ENCODE peak calls at places on chromosomes 5 and 9, in seven cellular contexts. One of them, this sample, is unnamed.
A peak's percentile ranks its signal among the peaks of the same experiment; 100 is the strongest.

GRCh38 chr5:138064526-138064925 is 19.3 kb upstream of the WNT8A start:
- DNase-seq in PC-3: no peak
- DNase-seq in esophagus squamous epithelium: no peak
- DNase-seq in A549: no peak
- DNase-seq in body of pancreas: no peak
- DNase-seq in hepatocyte: no peak
- DNase-seq in dorsolateral prefrontal cortex: no peak
- DNase-seq in this sample: no peak

GRCh38 chr9:137387034-137387890 is 35.7 kb downstream of the EXD3 start:
- DNase-seq in PC-3: no peak
- DNase-seq in esophagus squamous epithelium: no peak
- DNase-seq in A549: no peak
- DNase-seq in body of pancreas: no peak
- DNase-seq in hepatocyte: no peak
- DNase-seq in dorsolateral prefrontal cortex: no peak
- DNase-seq in this sample: no peak

GRCh38 chr5:96049398-96050272 is 88.0 kb upstream of the ELL2 start:
- DNase-seq in PC-3: no peak
- DNase-seq in esophagus squamous epithelium: no peak
- DNase-seq in A549: peak; percentile 27
- DNase-seq in body of pancreas: no peak
- DNase-seq in hepatocyte: no peak
- DNase-seq in dorsolateral prefrontal cortex: no peak
- DNase-seq in this sample: no peak

GRCh38 chr5:156394642-156395393 is 67.9 kb downstream of the SGCD start:
- DNase-seq in PC-3: no peak
- DNase-seq in esophagus squamous epithelium: no peak
- DNase-seq in A549: no peak
- DNase-seq in body of pancreas: no peak
- DNase-seq in hepatocyte: no peak
- DNase-seq in dorsolateral prefrontal cortex: no peak
- DNase-seq in this sample: no peak

GRCh38 chr9:35229066-35229778 is 67.4 kb downstream of the UNC13B start:
- DNase-seq in PC-3: peak; percentile 47
- DNase-seq in esophagus squamous epithelium: no peak
- DNase-seq in A549: no peak
- DNase-seq in body of pancreas: no peak
- DNase-seq in hepatocyte: peak; percentile 22
- DNase-seq in dorsolateral prefrontal cortex: no peak
- DNase-seq in this sample: peak; percentile 70

GRCh38 chr5:50791813-50792212 is 125.4 kb downstream of the PARP8 start:
- DNase-seq in PC-3: no peak
- DNase-seq in esophagus squamous epithelium: no peak
- DNase-seq in A549: no peak
- DNase-seq in body of pancreas: no peak
- DNase-seq in hepatocyte: no peak
- DNase-seq in dorsolateral prefrontal cortex: no peak
- DNase-seq in this sample: no peak

GRCh38 chr9:37880916-37881479 is 22.9 kb downstream of the SLC25A51 start:
- DNase-seq in PC-3: no peak
- DNase-seq in esophagus squamous epithelium: no peak
- DNase-seq in A549: no peak
- DNase-seq in body of pancreas: no peak
- DNase-seq in hepatocyte: no peak
- DNase-seq in dorsolateral prefrontal cortex: no peak
- DNase-seq in this sample: no peak

GRCh38 chr5:59560553-59560952 is 333.0 kb downstream of the PDE4D start:
- DNase-seq in PC-3: no peak
- DNase-seq in esophagus squamous epithelium: no peak
- DNase-seq in A549: no peak
- DNase-seq in body of pancreas: no peak
- DNase-seq in hepatocyte: no peak
- DNase-seq in dorsolateral prefrontal cortex: no peak
- DNase-seq in this sample: no peak

GRCh38 chr5:53944981-53945380 is 365.4 kb downstream of the ARL15 start:
- DNase-seq in PC-3: no peak
- DNase-seq in esophagus squamous epithelium: no peak
- DNase-seq in A549: peak; percentile 23
- DNase-seq in body of pancreas: no peak
- DNase-seq in hepatocyte: peak; percentile 37
- DNase-seq in dorsolateral prefrontal cortex: no peak
- DNase-seq in this sample: no peak

GRCh38 chr9:79984429-79985067 is 412.8 kb downstream of the TLE4 start:
- DNase-seq in PC-3: no peak
- DNase-seq in esophagus squamous epithelium: no peak
- DNase-seq in A549: no peak
- DNase-seq in body of pancreas: no peak
- DNase-seq in hepatocyte: no peak
- DNase-seq in dorsolateral prefrontal cortex: no peak
- DNase-seq in this sample: no peak

GRCh38 chr9:19154135-19154612 is 26.9 kb upstream of the PLIN2 start:
- DNase-seq in PC-3: no peak
- DNase-seq in esophagus squamous epithelium: no peak
- DNase-seq in A549: peak; percentile 29
- DNase-seq in body of pancreas: peak; percentile 85
- DNase-seq in hepatocyte: peak; percentile 90
- DNase-seq in dorsolateral prefrontal cortex: no peak
- DNase-seq in this sample: no peak

GRCh38 chr9:136765041-136765440 is 723 bp upstream of the LCN15 start:
- DNase-seq in PC-3: no peak
- DNase-seq in esophagus squamous epithelium: no peak
- DNase-seq in A549: no peak
- DNase-seq in body of pancreas: no peak
- DNase-seq in hepatocyte: no peak
- DNase-seq in dorsolateral prefrontal cortex: no peak
- DNase-seq in this sample: no peak

GRCh38 chr5:178230879-178231735 is 1.5 kb downstream of the PHYKPL start:
- DNase-seq in PC-3: no peak
- DNase-seq in esophagus squamous epithelium: no peak
- DNase-seq in A549: no peak
- DNase-seq in body of pancreas: peak; percentile 29
- DNase-seq in hepatocyte: peak; percentile 31
- DNase-seq in dorsolateral prefrontal cortex: peak; percentile 48
- DNase-seq in this sample: peak; percentile 79

GRCh38 chr9:12781334-12781733 is 6.5 kb downstream of the LURAP1L start:
- DNase-seq in PC-3: no peak
- DNase-seq in esophagus squamous epithelium: no peak
- DNase-seq in A549: no peak
- DNase-seq in body of pancreas: no peak
- DNase-seq in hepatocyte: no peak
- DNase-seq in dorsolateral prefrontal cortex: no peak
- DNase-seq in this sample: no peak

GRCh38 chr5:99258819-99259218 is 330.0 kb upstream of the CHD1 start:
- DNase-seq in PC-3: no peak
- DNase-seq in esophagus squamous epithelium: no peak
- DNase-seq in A549: no peak
- DNase-seq in body of pancreas: no peak
- DNase-seq in hepatocyte: no peak
- DNase-seq in dorsolateral prefrontal cortex: no peak
- DNase-seq in this sample: no peak

GRCh38 chr5:59893061-59893435 is 478 bp downstream of the PDE4D start:
- DNase-seq in PC-3: no peak
- DNase-seq in esophagus squamous epithelium: no peak
- DNase-seq in A549: no peak
- DNase-seq in body of pancreas: no peak
- DNase-seq in hepatocyte: no peak
- DNase-seq in dorsolateral prefrontal cortex: no peak
- DNase-seq in this sample: no peak

GRCh38 chr9:84668204-84669007 is 1.1 kb upstream of the NTRK2 start:
- DNase-seq in PC-3: peak; percentile 33
- DNase-seq in esophagus squamous epithelium: no peak
- DNase-seq in A549: peak; percentile 72
- DNase-seq in body of pancreas: peak; percentile 72
- DNase-seq in hepatocyte: peak; percentile 88
- DNase-seq in dorsolateral prefrontal cortex: peak; percentile 86
- DNase-seq in this sample: peak; percentile 18

GRCh38 chr5:167657016-167657415 is 634.4 kb upstream of the WWC1 start:
- DNase-seq in PC-3: peak; percentile 21
- DNase-seq in esophagus squamous epithelium: no peak
- DNase-seq in A549: no peak
- DNase-seq in body of pancreas: no peak
- DNase-seq in hepatocyte: no peak
- DNase-seq in dorsolateral prefrontal cortex: no peak
- DNase-seq in this sample: no peak

GRCh38 chr5:139745121-139745799 is 50.3 kb upstream of the PSD2 start:
- DNase-seq in PC-3: peak; percentile 39
- DNase-seq in esophagus squamous epithelium: no peak
- DNase-seq in A549: peak; percentile 75
- DNase-seq in body of pancreas: peak; percentile 34
- DNase-seq in hepatocyte: peak; percentile 83
- DNase-seq in dorsolateral prefrontal cortex: peak; percentile 67
- DNase-seq in this sample: no peak

GRCh38 chr5:7849531-7850240 is 1.2 kb downstream of the CFAP90 start:
- DNase-seq in PC-3: no peak
- DNase-seq in esophagus squamous epithelium: no peak
- DNase-seq in A549: peak; percentile 16
- DNase-seq in body of pancreas: peak; percentile 14
- DNase-seq in hepatocyte: peak; percentile 57
- DNase-seq in dorsolateral prefrontal cortex: no peak
- DNase-seq in this sample: no peak

GRCh38 chr5:33271606-33272005 is 169.2 kb upstream of the TARS1 start:
- DNase-seq in PC-3: no peak
- DNase-seq in esophagus squamous epithelium: no peak
- DNase-seq in A549: no peak
- DNase-seq in body of pancreas: no peak
- DNase-seq in hepatocyte: no peak
- DNase-seq in dorsolateral prefrontal cortex: no peak
- DNase-seq in this sample: no peak
- H3K4me3 ChIP-seq in PC-3: no peak overlapping the region
- H3K4me3 ChIP-seq in esophagus squamous epithelium: no peak overlapping the region
- H3K4me3 ChIP-seq in A549: no peak overlapping the region
- H3K4me3 ChIP-seq in body of pancreas: no peak overlapping the region
- H3K4me3 ChIP-seq in hepatocyte: no peak overlapping the region
- H3K4me3 ChIP-seq in dorsolateral prefrontal cortex: no peak overlapping the region
- H3K4me3 ChIP-seq in this sample: no peak overlapping the region

GRCh38 chr5:152990217-152990616 is 500.3 kb upstream of the GRIA1 start:
- DNase-seq in PC-3: no peak
- DNase-seq in esophagus squamous epithelium: no peak
- DNase-seq in A549: no peak
- DNase-seq in body of pancreas: no peak
- DNase-seq in hepatocyte: no peak
- DNase-seq in dorsolateral prefrontal cortex: no peak
- DNase-seq in this sample: no peak
- TF ChIP-seq CTCF in PC-3: no peak
- TF ChIP-seq CTCF in esophagus squamous epithelium: no peak
- TF ChIP-seq CTCF in A549: no peak
- TF ChIP-seq CTCF in body of pancreas: no peak
- TF ChIP-seq CTCF in hepatocyte: no peak
- TF ChIP-seq CTCF in dorsolateral prefrontal cortex: no peak
- TF ChIP-seq CTCF in this sample: no peak

GRCh38 chr9:127776919-127777280 is 1.6 kb downstream of the SH2D3C start:
- DNase-seq in PC-3: no peak
- DNase-seq in esophagus squamous epithelium: no peak
- DNase-seq in A549: no peak
- DNase-seq in body of pancreas: no peak
- DNase-seq in hepatocyte: no peak
- DNase-seq in dorsolateral prefrontal cortex: no peak
- DNase-seq in this sample: no peak
- H3K4me3 ChIP-seq in PC-3: no peak overlapping the region
- H3K4me3 ChIP-seq in esophagus squamous epithelium: peak overlapping the region; percentile 59
- H3K4me3 ChIP-seq in A549: no peak overlapping the region
- H3K4me3 ChIP-seq in body of pancreas: no peak overlapping the region
- H3K4me3 ChIP-seq in hepatocyte: no peak overlapping the region
- H3K4me3 ChIP-seq in dorsolateral prefrontal cortex: peak overlapping the region; percentile 32
- H3K4me3 ChIP-seq in this sample: no peak overlapping the region

GRCh38 chr5:151060742-151061141 is 20.1 kb downstream of the TNIP1 start:
- DNase-seq in PC-3: no peak
- DNase-seq in esophagus squamous epithelium: no peak
- DNase-seq in A549: no peak
- DNase-seq in body of pancreas: peak; percentile 43
- DNase-seq in hepatocyte: no peak
- DNase-seq in dorsolateral prefrontal cortex: no peak
- DNase-seq in this sample: no peak

GRCh38 chr5:151063590-151063989 is 17.2 kb downstream of the TNIP1 start:
- DNase-seq in PC-3: no peak
- DNase-seq in esophagus squamous epithelium: no peak
- DNase-seq in A549: no peak
- DNase-seq in body of pancreas: no peak
- DNase-seq in hepatocyte: no peak
- DNase-seq in dorsolateral prefrontal cortex: no peak
- DNase-seq in this sample: no peak

GRCh38 chr5:151062405-151063135 is 18.3 kb downstream of the TNIP1 start:
- DNase-seq in PC-3: no peak
- DNase-seq in esophagus squamous epithelium: no peak
- DNase-seq in A549: no peak
- DNase-seq in body of pancreas: no peak
- DNase-seq in hepatocyte: no peak
- DNase-seq in dorsolateral prefrontal cortex: no peak
- DNase-seq in this sample: no peak

GRCh38 chr5:151064916-151065499 is 15.8 kb downstream of the TNIP1 start:
- DNase-seq in PC-3: no peak
- DNase-seq in esophagus squamous epithelium: no peak
- DNase-seq in A549: no peak
- DNase-seq in body of pancreas: no peak
- DNase-seq in hepatocyte: no peak
- DNase-seq in dorsolateral prefrontal cortex: no peak
- DNase-seq in this sample: no peak

GRCh38 chr5:151063136-151063544 is 17.7 kb downstream of the TNIP1 start:
- DNase-seq in PC-3: peak; percentile 65
- DNase-seq in esophagus squamous epithelium: no peak
- DNase-seq in A549: peak; percentile 76
- DNase-seq in body of pancreas: peak; percentile 63
- DNase-seq in hepatocyte: no peak
- DNase-seq in dorsolateral prefrontal cortex: no peak
- DNase-seq in this sample: no peak
- TF ChIP-seq CTCF in PC-3: no peak
- TF ChIP-seq CTCF in esophagus squamous epithelium: no peak
- TF ChIP-seq CTCF in A549: no peak
- TF ChIP-seq CTCF in body of pancreas: no peak
- TF ChIP-seq CTCF in hepatocyte: no peak
- TF ChIP-seq CTCF in dorsolateral prefrontal cortex: no peak
- TF ChIP-seq CTCF in this sample: no peak

DNA sequence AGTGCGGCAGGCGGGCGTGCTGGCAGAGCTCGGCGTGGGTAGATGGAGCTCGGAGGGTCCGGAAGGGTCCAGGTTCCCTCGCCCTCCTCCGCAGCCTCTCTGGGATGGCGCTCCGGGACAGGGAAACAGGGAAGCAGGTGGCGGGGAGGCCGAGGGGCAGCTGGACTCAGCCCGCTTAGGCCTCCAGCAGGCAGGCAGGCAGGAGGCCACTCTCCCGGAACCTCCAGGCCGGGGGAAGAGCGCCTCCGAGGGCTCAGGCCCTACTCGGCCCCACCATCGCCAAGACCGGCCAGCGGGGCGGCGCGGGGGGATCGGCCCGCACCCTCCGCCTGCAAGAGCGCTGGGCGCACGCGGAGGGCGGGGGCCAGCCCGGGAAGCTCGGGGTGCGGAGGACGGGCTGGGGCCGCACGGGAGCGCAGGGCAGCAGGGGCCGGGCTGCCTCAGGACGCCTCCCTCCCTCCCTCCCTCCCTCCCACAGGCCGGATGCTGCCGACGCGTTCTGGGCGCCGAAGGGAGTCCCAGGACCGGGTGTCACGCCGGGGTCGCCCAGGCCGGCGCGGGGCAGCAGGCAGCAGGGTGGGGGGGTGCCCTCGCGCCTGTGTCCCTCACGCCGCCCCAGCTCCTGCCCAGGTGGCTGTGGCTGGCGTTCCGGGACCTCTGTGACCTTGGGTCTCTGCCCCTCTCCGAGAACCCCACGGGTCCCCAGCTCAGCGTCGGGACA is 977 bp downstream of the MGAT4B start:
- DNase-seq in PC-3: no peak
- DNase-seq in esophagus squamous epithelium: no peak
- DNase-seq in A549: peak; percentile 29
- DNase-seq in body of pancreas: no peak
- DNase-seq in hepatocyte: peak; percentile 72
- DNase-seq in dorsolateral prefrontal cortex: no peak
- DNase-seq in this sample: no peak
- H3K4me3 ChIP-seq in PC-3: peak overlapping the region; percentile 86
- H3K4me3 ChIP-seq in esophagus squamous epithelium: peak overlapping the region; percentile 99
- H3K4me3 ChIP-seq in A549: peak overlapping the region; percentile 94
- H3K4me3 ChIP-seq in body of pancreas: peak overlapping the region; percentile 38
- H3K4me3 ChIP-seq in hepatocyte: peak overlapping the region; percentile 100
- H3K4me3 ChIP-seq in dorsolateral prefrontal cortex: peak overlapping the region; percentile 90
- H3K4me3 ChIP-seq in this sample: peak overlapping the region; percentile 75